ENCODE peak calls at places on chromosome 18, in six cellular contexts. Y is GM06990, K is pancreas, R is heart right ventricle, L is uterus, I is fibroblast of the aortic adventitia. P is an unnamed sample.

GRCh38 chr18:66560092-66560491 is 43.8 kb downstream of the CDH19 start:
- DNase-seq in K (no peak), L (no peak), Y (no peak), R (no peak), I (peak), P (peak)

GRCh38 chr18:48872234-48873145 is 78.3 kb downstream of the SMAD7 start:
- DNase-seq in K (no peak), Y (no peak), L (no peak), R (no peak), I (peak), P (no peak)

GRCh38 chr18:26415041-26415440 is 133.3 kb downstream of the KCTD1 start:
- DNase-seq in K (no peak), Y (no peak), L (no peak), R (no peak), I (peak), P (no peak)

GRCh38 chr18:44185981-44186380 is 494.7 kb upstream of the SETBP1 start:
- DNase-seq in Y (no peak), R (no peak), K (no peak), I (no peak), L (no peak), P (no peak)

GRCh38 chr18:23593720-23594119 is 7.4 kb upstream of the NPC1 start:
- DNase-seq in R (no peak), L (no peak), K (no peak), I (peak), Y (no peak), P (no peak)

GRCh38 chr18:54957295-54957694 is 2.0 kb downstream of the CCDC68 start:
- DNase-seq in R (no peak), I (no peak), Y (no peak), L (no peak), K (no peak), P (no peak)

GRCh38 chr18:48153641-48154481 is 223.4 kb upstream of the SMAD2 start:
- DNase-seq in I (peak), R (no peak), L (no peak), Y (no peak), K (no peak), P (no peak)

GRCh38 chr18:35122586-35123224 is 81.5 kb downstream of the MAPRE2 start:
- DNase-seq in Y (no peak), I (no peak), R (no peak), K (no peak), L (no peak), P (no peak)

GRCh38 chr18:60506682-60507081 is 134.1 kb upstream of the MC4R start:
- DNase-seq in K (no peak), R (no peak), L (no peak), Y (no peak), I (peak), P (no peak)

GRCh38 chr18:46338213-46338612 is 234.0 kb downstream of the HAUS1 start:
- DNase-seq in Y (no peak), K (no peak), R (no peak), I (no peak), L (no peak), P (no peak)

GRCh38 chr18:26656401-26656943 is 108.1 kb upstream of the KCTD1 start:
- DNase-seq in K (no peak), R (peak), L (no peak), Y (no peak), I (no peak), P (no peak)

GRCh38 chr18:59560556-59560955 is 136.7 kb downstream of the CCBE1 start:
- DNase-seq in Y (no peak), R (no peak), K (no peak), L (no peak), I (no peak), P (no peak)

GRCh38 chr18:6746386-6746960 is 17.0 kb downstream of the ARHGAP28 start:
- DNase-seq in K (no peak), I (no peak), R (no peak), L (no peak), Y (no peak), P (no peak)

GRCh38 chr18:46067431-46068007 is 4.5 kb downstream of the PSTPIP2 start:
- DNase-seq in R (no peak), K (no peak), Y (no peak), L (no peak), I (no peak), P (peak)

GRCh38 chr18:39571511-39571910 is 2005.9 kb upstream of the CELF4 start:
- DNase-seq in Y (no peak), L (no peak), R (no peak), I (peak), K (no peak), P (peak)

GRCh38 chr18:40413160-40413559 is 1541.9 kb upstream of the PIK3C3 start:
- DNase-seq in L (no peak), K (no peak), R (no peak), I (no peak), Y (no peak), P (no peak)

GRCh38 chr18:7038330-7038846 is 79.2 kb downstream of the LAMA1 start:
- DNase-seq in I (peak), Y (no peak), R (peak), K (peak), L (peak), P (no peak)

GRCh38 chr18:41354151-41354550 is 600.9 kb upstream of the PIK3C3 start:
- DNase-seq in R (no peak), K (no peak), I (no peak), L (no peak), Y (no peak), P (no peak)

GRCh38 chr18:75223687-75224347 is 13.2 kb downstream of the TSHZ1 start:
- DNase-seq in K (no peak), R (no peak), L (no peak), I (no peak), Y (no peak), P (no peak)

GRCh38 chr18:31268985-31269406 is 49.0 kb upstream of the DSG1 start:
- DNase-seq in L (no peak), R (no peak), K (peak), I (no peak), Y (no peak), P (peak)

GRCh38 chr18:50338676-50339075 is 36.2 kb upstream of the SKA1 start:
- DNase-seq in R (no peak), I (no peak), K (no peak), L (no peak), Y (no peak), P (no peak)

GRCh38 chr18:13614701-13615288 is 111.6 kb downstream of the FAM210A start:
- DNase-seq in Y (peak), K (no peak), R (no peak), L (no peak), I (no peak), P (peak)

GRCh38 chr18:49618741-49619392 is 57.0 kb downstream of the LIPG start:
- DNase-seq in I (peak), R (no peak), L (no peak), Y (no peak), K (no peak), P (no peak)

GRCh38 chr18:63708650-63709049 is 5.9 kb downstream of the SERPINB11 start:
- DNase-seq in L (no peak), R (no peak), K (no peak), I (peak), Y (no peak), P (no peak)

GRCh38 chr18:43680096-43680495 is 402.8 kb upstream of the SYT4 start:
- DNase-seq in K (no peak), R (no peak), I (peak), Y (no peak), L (no peak), P (no peak)

GRCh38 chr18:13235326-13235937 is 16.9 kb downstream of the LDLRAD4 start:
- DNase-seq in L (no peak), K (no peak), Y (no peak), R (no peak), I (no peak), P (no peak)

GRCh38 chr18:26792661-26793060 is 72.8 kb downstream of the AQP4 start:
- DNase-seq in I (peak), L (no peak), K (no peak), R (no peak), Y (no peak), P (no peak)

GRCh38 chr18:7116001-7116831 is 1.4 kb downstream of the LAMA1 start:
- DNase-seq in Y (no peak), R (no peak), K (no peak), I (peak), L (no peak), P (no peak)

GRCh38 chr18:54162431-54162830 is 62.0 kb downstream of the MBD2 start:
- DNase-seq in Y (no peak), K (no peak), L (no peak), I (peak), R (no peak), P (no peak)

GRCh38 chr18:40109251-40110049 is 1845.6 kb upstream of the PIK3C3 start:
- DNase-seq in I (no peak), R (no peak), K (no peak), Y (no peak), L (no peak), P (peak)

GRCh38 chr18:41537666-41538065 is 417.4 kb upstream of the PIK3C3 start:
- DNase-seq in I (no peak), R (no peak), L (no peak), Y (no peak), K (no peak), P (no peak)

GRCh38 chr18:74148543-74149070 is 284 bp downstream of the TIMM21 start:
- DNase-seq in L (no peak), Y (no peak), R (no peak), I (no peak), K (no peak), P (no peak)

GRCh38 chr18:55141318-55141717 is 182.1 kb upstream of the CCDC68 start:
- DNase-seq in R (no peak), Y (no peak), I (no peak), L (no peak), K (no peak), P (no peak)

GRCh38 chr18:21910906-21911305 is 170.3 kb downstream of the MIB1 start:
- DNase-seq in R (no peak), L (no peak), Y (no peak), K (no peak), I (no peak), P (no peak)

GRCh38 chr18:21915546-21915945 is 175.0 kb downstream of the MIB1 start:
- DNase-seq in L (no peak), Y (no peak), K (no peak), R (no peak), I (no peak), P (no peak)

GRCh38 chr18:21914739-21915319 is 174.2 kb downstream of the MIB1 start:
- DNase-seq in L (no peak), R (no peak), K (peak), Y (no peak), I (peak), P (peak)

GRCh38 chr18:21911551-21911950 is 171.0 kb downstream of the MIB1 start:
- DNase-seq in Y (no peak), I (no peak), K (no peak), L (no peak), R (no peak), P (peak)

DNA sequence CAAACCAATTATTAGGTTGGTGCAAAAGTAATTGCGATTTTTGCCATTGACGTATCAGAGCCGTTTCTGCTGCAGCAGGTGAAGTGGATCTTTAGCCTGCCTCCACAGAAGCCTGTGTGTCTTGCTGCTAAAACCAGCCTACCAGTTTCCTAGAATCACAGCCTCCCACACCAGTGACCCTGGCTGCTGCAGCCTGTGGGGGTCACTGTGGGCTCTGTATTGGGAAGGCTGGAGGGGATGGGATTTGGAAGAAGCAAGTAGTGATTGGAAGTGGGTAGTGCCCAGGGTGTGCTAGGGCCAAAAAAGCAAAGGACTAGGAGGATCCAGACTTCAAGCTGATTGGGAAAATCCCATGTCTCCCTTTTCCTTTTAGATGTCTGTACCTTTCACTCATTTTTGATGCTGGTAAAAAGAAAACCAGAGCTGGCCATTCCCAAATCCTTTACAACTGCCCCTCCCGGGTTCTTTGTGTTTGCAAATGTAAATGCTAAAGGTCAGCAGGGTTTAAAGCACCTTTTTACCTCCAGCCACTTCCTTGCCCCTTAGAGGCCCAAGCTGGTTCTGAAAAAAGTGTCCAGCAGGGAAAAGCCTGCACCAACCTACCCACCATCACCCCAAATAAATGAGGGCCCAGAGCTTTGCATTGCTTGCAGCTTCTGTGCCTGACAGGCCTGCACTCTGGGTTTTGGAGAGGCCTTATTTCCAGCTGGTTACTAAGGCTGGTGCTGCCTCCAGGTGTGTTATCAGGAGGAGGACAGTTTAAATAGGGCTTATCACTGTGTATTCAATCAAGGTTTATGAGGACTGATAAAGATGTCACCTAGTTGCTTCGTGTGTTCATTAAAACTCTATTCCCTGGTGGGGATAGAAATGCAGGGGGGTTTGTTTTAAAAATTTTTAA is 172.0 kb downstream of the MIB1 start:
- DNase-seq in Y (no peak), K (no peak), I (no peak), L (no peak), R (no peak), P (no peak)
- TF ChIP-seq CTCF in Y (peak), K (no peak), I (peak), L (no peak), R (peak), P (no peak)

GRCh38 chr18:36129300-36130038 is at the start of the genes ELP2 and SLC39A6:
- DNase-seq in K (peak), L (peak), R (peak), Y (peak), I (peak), P (peak)

GRCh38 chr18:36132756-36133155 is 3.1 kb downstream of the ELP2 start:
- DNase-seq in L (no peak), Y (no peak), R (no peak), I (no peak), K (no peak), P (no peak)

GRCh38 chr18:36130039-36130831 is 536 bp downstream of the ELP2 start:
- DNase-seq in R (no peak), K (no peak), I (peak), L (no peak), Y (no peak), P (peak)

GRCh38 chr18:36131692-36132483 is 2.2 kb downstream of the ELP2 start:
- DNase-seq in I (no peak), R (no peak), L (no peak), K (no peak), Y (no peak), P (no peak)

DNA sequence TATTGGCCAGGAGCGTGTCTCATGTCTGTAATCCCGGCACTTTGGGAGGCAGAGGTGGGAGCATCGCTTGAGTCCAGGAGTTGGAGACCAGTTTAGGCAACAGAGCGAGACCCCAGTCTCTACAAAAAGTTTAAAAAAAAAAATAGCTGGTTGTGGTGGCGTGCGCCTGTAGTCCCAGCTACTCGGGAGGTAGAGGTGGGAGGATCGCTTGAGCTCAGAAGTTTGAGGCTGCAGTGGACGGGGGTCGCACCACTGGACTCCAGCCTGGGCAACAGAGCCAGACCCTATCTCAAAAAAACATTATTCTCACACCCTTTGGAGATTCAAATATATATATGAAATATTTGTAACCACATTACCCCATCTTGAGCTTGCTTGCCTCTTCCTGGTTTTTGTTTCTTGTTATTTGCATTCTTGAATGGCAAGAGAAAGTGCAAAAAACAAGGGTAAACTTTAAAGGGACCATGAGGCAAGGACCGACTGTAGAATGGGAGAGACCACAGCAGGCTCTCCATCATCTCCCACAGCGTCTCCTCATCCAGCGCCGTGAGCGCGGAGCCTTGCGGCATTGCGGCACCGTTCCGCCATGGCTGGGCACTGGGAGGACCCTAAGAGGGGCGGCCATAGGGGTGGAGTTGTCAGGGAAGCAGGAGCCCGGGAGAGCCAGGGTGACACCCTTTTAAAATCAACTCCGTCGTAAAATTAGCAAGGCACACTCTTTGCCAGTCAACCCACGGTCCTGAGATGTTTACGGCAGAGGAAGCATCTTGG is 1.4 kb downstream of the ELP2 start:
- DNase-seq in L (no peak), R (no peak), Y (no peak), I (no peak), K (no peak), P (no peak)
- H3K4me3 ChIP-seq in L (peak), R (peak), Y (peak), I (peak), K (no peak), P (peak)

DNA sequence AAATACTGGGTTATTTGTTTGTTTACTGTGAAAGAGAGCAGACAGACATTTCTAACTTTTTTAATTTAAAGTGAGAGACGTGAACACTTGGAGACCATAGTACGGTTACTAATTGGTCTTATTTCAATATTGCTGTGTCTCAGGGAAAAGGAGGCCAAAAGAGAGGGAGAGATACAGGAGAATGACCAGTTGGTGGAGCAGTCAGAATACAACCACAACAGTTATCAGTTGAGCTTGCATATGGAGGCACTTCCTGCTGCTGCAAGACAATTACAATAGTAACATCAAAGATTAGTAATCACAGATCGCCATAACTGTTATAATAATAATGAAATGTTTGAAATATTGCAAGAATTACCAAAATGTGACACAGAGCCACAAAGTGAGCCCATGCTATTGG is 58.2 kb downstream of the TWSG1 start:
- DNase-seq in R (no peak), I (peak), K (no peak), Y (no peak), L (no peak), P (no peak)
- TF ChIP-seq CTCF in R (no peak), I (no peak), K (no peak), Y (no peak), L (no peak), P (no peak)

DNA sequence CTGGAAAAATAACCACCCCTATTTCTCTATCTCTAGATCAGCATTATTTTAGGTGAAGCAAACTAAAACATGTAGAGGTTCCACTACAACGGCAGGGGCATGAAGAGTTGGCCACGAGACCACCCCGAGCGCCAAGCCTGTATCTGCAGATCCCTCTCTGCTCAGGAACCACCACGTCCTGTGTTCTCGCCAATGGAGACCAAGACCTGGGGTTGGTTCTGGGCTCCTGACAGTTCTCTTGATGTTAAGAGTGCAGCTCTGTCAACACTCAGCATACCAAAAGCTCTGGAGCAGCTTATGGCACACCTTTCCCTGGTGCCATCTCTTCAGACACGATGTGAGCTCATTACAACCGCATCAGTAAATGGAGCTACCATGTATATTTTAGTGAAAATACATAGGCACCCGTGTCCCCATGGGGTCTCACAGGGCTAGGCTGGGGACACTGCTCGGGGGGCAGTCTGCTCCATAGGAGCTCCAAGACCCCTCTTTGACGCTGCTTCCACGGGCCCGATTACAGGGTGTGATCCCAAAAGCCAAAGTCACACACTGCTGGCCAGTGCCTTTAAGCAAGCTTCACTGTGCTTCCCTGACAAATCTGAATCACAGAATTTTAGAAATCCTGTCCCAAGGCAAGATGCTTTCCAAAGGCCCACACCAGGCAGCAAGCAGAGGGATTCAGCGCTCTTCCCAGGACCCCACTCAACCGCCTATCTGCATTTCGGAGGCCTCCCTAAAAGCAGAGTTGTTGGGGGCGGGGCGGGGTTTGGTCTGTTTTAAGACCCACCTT is 72.2 kb downstream of the EMILIN2 start:
- DNase-seq in R (no peak), Y (no peak), K (no peak), I (no peak), L (no peak), P (no peak)
- H3K4me3 ChIP-seq in R (no peak), Y (no peak), K (no peak), I (no peak), L (no peak), P (no peak)

P was measured in GM12865.